ENCODE peak calls at places on chromosomes 2 and 18, in five cellular contexts. S is right cardiac atrium, K is psoas muscle, F is stomach, A is aorta. W is an unnamed sample.

GRCh38 chr2:231611273-231612198 is 18.9 kb downstream of the TEX44 start:
- DNase-seq in K (peak; percentile 51), F (peak; percentile 65), A (no peak), S (peak; percentile 71), W (peak; percentile 84)

GRCh38 chr2:238308177-238308576 is 12.1 kb upstream of the TRAF3IP1 start:
- DNase-seq in K (no peak), F (no peak), A (peak; percentile 7), S (peak; percentile 33), W (no peak)

GRCh38 chr2:176392125-176392704 is 123.0 kb downstream of the MTX2 start:
- DNase-seq in A (no peak), K (no peak), S (no peak), F (no peak), W (no peak)

GRCh38 chr2:234425923-234426603 is 70.8 kb downstream of the ARL4C start:
- DNase-seq in S (peak; percentile 70), A (no peak), F (peak; percentile 48), K (no peak), W (no peak)

GRCh38 chr2:71930073-71930681 is 217.5 kb downstream of the CYP26B1 start:
- DNase-seq in A (no peak), F (no peak), K (no peak), S (peak; percentile 47), W (no peak)

GRCh38 chr2:233153146-233153798 is 93.1 kb downstream of the INPP5D start:
- DNase-seq in A (no peak), F (no peak), K (no peak), S (no peak), W (no peak)

GRCh38 chr18:76568726-76569125 is 73.7 kb upstream of the ZNF516 start:
- DNase-seq in S (no peak), K (no peak), F (no peak), A (no peak), W (no peak)

GRCh38 chr2:216786676-216787075 is 73.2 kb downstream of the TNP1 start:
- DNase-seq in S (no peak), A (no peak), K (no peak), F (no peak), W (no peak)

GRCh38 chr18:25843791-25844190 is 246.6 kb downstream of the SS18 start:
- DNase-seq in S (no peak), K (no peak), A (no peak), F (no peak), W (no peak)

GRCh38 chr18:41150316-41150715 is 804.7 kb upstream of the PIK3C3 start:
- DNase-seq in F (no peak), A (no peak), S (no peak), K (no peak), W (no peak)

GRCh38 chr2:213015387-213016165 is 135.8 kb downstream of the IKZF2 start:
- DNase-seq in S (no peak), K (no peak), A (no peak), F (no peak), W (no peak)

GRCh38 chr2:54809814-54810213 is 86.4 kb downstream of the EML6 start:
- DNase-seq in F (no peak), S (no peak), K (no peak), A (no peak), W (no peak)

GRCh38 chr2:168992026-168992425 is 39.1 kb downstream of the ABCB11 start:
- DNase-seq in S (no peak), F (no peak), K (no peak), A (no peak), W (no peak)

GRCh38 chr2:239551206-239551605 is 150.4 kb upstream of the HDAC4 start:
- DNase-seq in K (no peak), F (no peak), A (no peak), S (no peak), W (peak; percentile 20)

GRCh38 chr2:142544173-142544572 is 333.3 kb upstream of the KYNU start:
- DNase-seq in K (no peak), S (no peak), A (peak; percentile 62), F (no peak), W (no peak)

GRCh38 chr2:225002039-225002655 is 40.1 kb downstream of the DOCK10 start:
- DNase-seq in A (no peak), K (no peak), F (peak; percentile 57), S (no peak), W (no peak)

GRCh38 chr18:23268641-23269040 is 133.4 kb downstream of the CABLES1 start:
- DNase-seq in K (no peak), S (no peak), F (no peak), A (no peak), W (no peak)

GRCh38 chr2:241798081-241798630 is 10.8 kb upstream of the NEU4 start:
- DNase-seq in K (peak; percentile 7), A (peak; percentile 65), S (no peak), F (peak; percentile 22), W (peak; percentile 55)

GRCh38 chr2:81598437-81598836 is 1293.9 kb upstream of the LRRTM1 start:
- DNase-seq in F (no peak), A (no peak), K (no peak), S (no peak), W (no peak)

GRCh38 chr2:14480120-14480519 is 152.4 kb upstream of the LRATD1 start:
- DNase-seq in A (no peak), K (no peak), F (no peak), S (no peak), W (no peak)

GRCh38 chr2:46024146-46024779 is 272.9 kb upstream of the EPAS1 start:
- DNase-seq in F (no peak), A (no peak), S (no peak), K (no peak), W (no peak)

GRCh38 chr2:52862801-52863200 is 904.8 kb upstream of the CHAC2 start:
- DNase-seq in F (no peak), S (no peak), K (no peak), A (no peak), W (no peak)

GRCh38 chr18:68725341-68725740 is 10.4 kb upstream of the TMX3 start:
- DNase-seq in S (no peak), K (no peak), A (no peak), F (no peak), W (no peak)

GRCh38 chr2:34547900-34548299 is 948.8 kb upstream of the FAM98A start:
- DNase-seq in A (no peak), S (no peak), F (no peak), K (no peak), W (no peak)

GRCh38 chr2:196163285-196163684 is 8.1 kb downstream of the STK17B start:
- DNase-seq in K (no peak), A (no peak), F (no peak), S (no peak), W (no peak)

GRCh38 chr2:219176818-219177593 is at the start of gene CNPPD1:
- DNase-seq in F (peak; percentile 93), K (peak; percentile 92), S (peak; percentile 97), A (peak; percentile 95), W (peak; percentile 80)

GRCh38 chr2:28155627-28156026 is 237.0 kb upstream of the FOSL2 start:
- DNase-seq in K (no peak), A (no peak), F (no peak), S (no peak), W (no peak)

GRCh38 chr2:240881913-240882312 is 13.3 kb downstream of the AGXT start:
- DNase-seq in A (no peak), K (no peak), F (no peak), S (no peak), W (no peak)

GRCh38 chr2:182324665-182325064 is 102.2 kb downstream of the PDE1A start:
- DNase-seq in F (no peak), K (no peak), S (no peak), A (no peak), W (no peak)

GRCh38 chr2:223537100-223537499 is 65.1 kb downstream of the SCG2 start:
- DNase-seq in K (no peak), A (no peak), S (no peak), F (no peak), W (no peak)

GRCh38 chr2:223536546-223536945 is 65.6 kb downstream of the SCG2 start:
- DNase-seq in S (peak; percentile 29), F (no peak), K (no peak), A (no peak), W (no peak)

GRCh38 chr2:223537669-223538601 is 64.2 kb downstream of the SCG2 start:
- DNase-seq in A (no peak), K (no peak), S (no peak), F (no peak), W (no peak)

GRCh38 chr2:223538920-223539440 is 63.2 kb downstream of the SCG2 start:
- DNase-seq in A (no peak), K (no peak), F (no peak), S (peak; percentile 47), W (no peak)
- H3K27ac ChIP-seq in A (no peak overlapping the region), K (no peak overlapping the region), F (no peak overlapping the region), S (peak overlapping the region; percentile 88), W (no peak overlapping the region)

GRCh38 chr2:101197215-101197745 is 46.1 kb upstream of the TBC1D8 start:
- DNase-seq in S (no peak), A (no peak), K (no peak), F (no peak), W (no peak)
- H3K4me1 ChIP-seq in S (no peaks in the 10 kb centered on the region), A (no peaks in the 10 kb centered on the region), K (no peaks in the 10 kb centered on the region), F (no peaks in the 10 kb centered on the region), W (peaks cover 18% of the 10 kb centered on the region)

GRCh38 chr2:108925286-108925685 is 63.7 kb downstream of the EDAR start:
- DNase-seq in A (peak; percentile 60), F (no peak), K (no peak), S (no peak), W (peak; percentile 36)

GRCh38 chr2:108923019-108923700 is 65.9 kb downstream of the EDAR start:
- DNase-seq in S (no peak), K (no peak), A (peak; percentile 36), F (peak; percentile 66), W (peak; percentile 92)

GRCh38 chr2:108925735-108926134 is 63.3 kb downstream of the EDAR start:
- DNase-seq in S (no peak), A (peak; percentile 3), F (no peak), K (no peak), W (peak; percentile 8)

GRCh38 chr2:108923736-108924443 is 65.1 kb downstream of the EDAR start:
- DNase-seq in S (no peak), F (no peak), K (no peak), A (peak; percentile 51), W (peak; percentile 29)

GRCh38 chr2:108924444-108925251 is 64.4 kb downstream of the EDAR start:
- DNase-seq in A (peak; percentile 65), F (no peak), K (no peak), S (no peak), W (peak; percentile 32)
- H3K27ac ChIP-seq in A (no peak overlapping the region), F (no peak overlapping the region), K (no peak overlapping the region), S (no peak overlapping the region), W (no peak overlapping the region)

DNA sequence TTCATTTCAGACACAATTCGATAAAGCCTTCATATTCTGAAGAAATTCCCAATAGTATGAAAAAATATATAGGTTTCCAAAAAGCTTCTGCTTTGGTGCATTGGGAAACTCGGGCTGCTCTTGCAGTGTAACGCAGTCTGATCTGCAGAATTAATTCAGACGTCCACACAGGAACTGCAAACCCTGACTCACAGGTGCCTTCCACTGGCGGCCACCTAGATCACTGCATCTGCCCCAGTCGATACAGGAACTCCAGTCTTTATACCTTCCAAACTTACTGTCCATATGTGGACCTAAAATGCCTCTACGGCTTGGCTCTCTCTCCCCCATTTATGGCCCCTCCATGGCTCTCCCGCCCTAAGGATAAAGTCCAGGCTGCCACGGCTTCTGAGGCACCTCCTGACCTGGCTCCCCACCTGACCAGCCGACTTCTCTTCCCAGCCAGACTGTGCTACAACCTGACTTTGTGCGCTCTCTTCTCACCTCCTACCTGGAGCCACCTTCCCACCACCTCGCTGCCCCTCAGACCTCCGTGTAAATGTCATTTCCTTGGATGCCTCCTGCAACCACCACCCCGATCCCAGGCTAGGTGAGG is 39.7 kb downstream of the L3MBTL4 start:
- DNase-seq in A (no peak), K (no peak), S (peak; percentile 34), F (no peak), W (no peak)
- H3K4me1 ChIP-seq in A (no peaks in the 10 kb centered on the region), K (no peaks in the 10 kb centered on the region), S (no peaks in the 10 kb centered on the region), F (peaks cover 34% of the 10 kb centered on the region), W (no peaks in the 10 kb centered on the region)